ENCODE peak calls at places on chromosomes 6 and 20, in eight cellular contexts. S is gastrocnemius medialis, Y is left lung, B is uterus, E is suprapubic skin, H is adrenal gland, P is transverse colon, T is endodermal cell. Z is an unnamed sample. For H3K4me1 and H3K27me3, the result is how much of the 10 kb centered on the place peaks cover.

GRCh38 chr6:167789358-167789757 is 37.4 kb upstream of the AFDN start:
- DNase-seq in T (no peak), H (peak), E (no peak), S (no peak), B (no peak), Y (no peak), P (no peak), Z (no peak)

GRCh38 chr6:42118162-42119001 is 24.0 kb downstream of the C6orf132 start:
- DNase-seq in B (no peak), H (peak), T (no peak), P (peak), Y (peak), S (peak), E (no peak), Z (no peak)

GRCh38 chr20:45860573-45861011 is 3.2 kb downstream of the ZSWIM3 start:
- DNase-seq in S (no peak), T (no peak), H (no peak), P (no peak), B (no peak), Y (no peak), E (no peak), Z (no peak)

GRCh38 chr20:24836041-24836533 is 113.0 kb upstream of the CST7 start:
- DNase-seq in T (no peak), H (no peak), Y (no peak), P (no peak), S (no peak), E (no peak), B (no peak), Z (no peak)

GRCh38 chr6:149332602-149333311 is 15.2 kb downstream of the TAB2 start:
- DNase-seq in Y (no peak), B (no peak), T (no peak), H (no peak), S (no peak), P (no peak), E (no peak), Z (no peak)

GRCh38 chr6:43496370-43497128 is 13.6 kb downstream of the LRRC73 start:
- DNase-seq in H (peak), S (no peak), E (no peak), B (no peak), P (no peak), T (peak), Y (no peak), Z (no peak)

GRCh38 chr20:25437153-25437581 is 29.7 kb downstream of the GINS1 start:
- DNase-seq in Y (no peak), P (no peak), T (peak), B (no peak), S (no peak), H (no peak), E (no peak), Z (no peak)

GRCh38 chr20:45890077-45890996 is 671 bp downstream of the NEURL2 start:
- DNase-seq in S (peak), E (peak), Y (peak), H (peak), T (peak), P (peak), B (peak), Z (peak)

GRCh38 chr20:31909253-31910070 is 39.0 kb downstream of the TTLL9 start:
- DNase-seq in T (peak), Y (no peak), H (no peak), B (no peak), P (no peak), S (no peak), E (no peak), Z (no peak)

GRCh38 chr6:112296122-112296521 is 41.8 kb upstream of the LAMA4 start:
- DNase-seq in T (peak), H (no peak), Y (no peak), S (no peak), P (no peak), B (no peak), E (no peak), Z (no peak)

GRCh38 chr6:121780325-121781313 is 345.2 kb downstream of the GJA1 start:
- DNase-seq in E (peak), T (peak), Y (peak), B (peak), P (no peak), S (peak), H (peak), Z (peak)

GRCh38 chr6:23655502-23655901 is 470.5 kb upstream of the NRSN1 start:
- DNase-seq in S (no peak), P (no peak), T (no peak), B (no peak), H (no peak), Y (no peak), E (no peak), Z (no peak)

GRCh38 chr20:24149881-24150307 is 161.3 kb upstream of the GGTLC1 start:
- DNase-seq in S (no peak), P (no peak), Y (no peak), T (peak), E (no peak), H (peak), B (no peak), Z (no peak)

GRCh38 chr20:63441777-63442493 is 30.5 kb downstream of the KCNQ2 start:
- DNase-seq in H (peak), E (no peak), S (no peak), P (peak), B (no peak), T (peak), Y (no peak), Z (no peak)

GRCh38 chr6:15283986-15284361 is 38.1 kb downstream of the JARID2 start:
- DNase-seq in B (no peak), S (no peak), P (no peak), Y (no peak), E (no peak), H (no peak), T (no peak), Z (no peak)

GRCh38 chr6:159968295-159969203 is at the start of gene IGF2R:
- DNase-seq in B (peak), S (peak), P (peak), H (peak), E (peak), T (peak), Y (peak), Z (peak)

GRCh38 chr20:35497780-35498189 is 31.7 kb downstream of the C20orf173 start:
- DNase-seq in Y (no peak), B (peak), E (no peak), P (peak), H (no peak), T (no peak), S (peak), Z (peak)

GRCh38 chr6:156731436-156731835 is 45.7 kb upstream of the ARID1B start:
- DNase-seq in E (no peak), P (no peak), T (no peak), B (no peak), Y (no peak), S (no peak), H (no peak), Z (no peak)

GRCh38 chr20:60966766-60967165 is 285.3 kb upstream of the CDH4 start:
- DNase-seq in B (no peak), E (no peak), Y (no peak), H (no peak), T (peak), P (no peak), S (no peak), Z (no peak)

GRCh38 chr6:72031471-72031870 is 145.1 kb downstream of the RIMS1 start:
- DNase-seq in H (no peak), P (no peak), Y (no peak), B (no peak), S (no peak), E (no peak), T (no peak), Z (no peak)

DNA sequence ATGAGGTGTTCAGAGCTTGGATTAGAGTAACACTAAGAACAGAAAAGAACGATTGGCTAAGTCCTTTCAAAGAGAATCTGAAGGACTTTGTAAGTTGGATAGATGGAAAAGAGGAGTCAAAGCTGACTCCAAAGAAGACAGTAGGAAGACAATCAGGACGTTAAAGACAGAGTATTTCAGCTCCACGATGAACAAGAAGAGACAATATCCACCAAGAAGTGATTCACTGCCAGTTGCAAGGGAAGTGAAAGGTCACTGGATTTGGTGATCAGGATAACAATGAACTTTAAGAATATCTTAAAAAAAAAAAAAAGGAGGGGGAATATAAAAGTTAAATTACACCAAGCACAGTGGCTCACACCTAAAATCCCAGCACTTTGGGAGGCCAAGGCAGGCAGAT is 17.9 kb downstream of the REPS1 start:
- DNase-seq in S (no peak), T (no peak), H (no peak), Y (no peak), P (no peak), E (no peak), B (no peak), Z (no peak)
- H3K4me1 ChIP-seq in S (under half), T (under half), H (under half), Y (half or more), P (under half), E (half or more), B (under half), Z (under half)

GRCh38 chr6:152571089-152571488 is 66.1 kb downstream of the SYNE1 start:
- DNase-seq in E (no peak), B (no peak), S (no peak), P (no peak), H (no peak), T (no peak), Y (no peak), Z (no peak)
- H3K27ac ChIP-seq in E (no peak), B (no peak), S (no peak), P (no peak), H (no peak), T (no peak), Y (no peak), Z (peak)

DNA sequence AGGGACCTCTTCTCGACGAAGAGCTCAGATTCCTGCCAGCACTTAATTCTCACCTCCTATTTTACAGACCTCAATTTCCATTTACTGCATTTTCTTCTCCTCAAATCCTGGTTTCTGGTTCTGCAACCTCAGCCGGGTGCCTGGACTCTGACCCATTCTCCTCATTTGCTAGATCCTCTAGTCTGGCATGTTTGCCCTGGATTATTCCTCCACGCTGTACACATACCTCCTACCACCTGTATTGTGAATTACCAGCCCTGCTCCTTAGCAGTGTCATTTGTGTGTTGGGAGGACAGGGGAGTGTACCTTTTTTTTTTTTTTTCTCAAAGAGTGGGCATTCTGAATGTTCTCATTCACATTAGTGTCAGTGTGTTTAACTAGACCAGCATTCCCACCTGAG is 204.4 kb downstream of the ZMYND8 start:
- DNase-seq in P (no peak), E (no peak), B (no peak), S (no peak), T (no peak), H (no peak), Y (no peak), Z (no peak)
- H3K27me3 ChIP-seq in P (under half), E (under half), B (under half), S (under half), T (under half), H (under half), Y (under half), Z (under half)

GRCh38 chr6:132085731-132086130 is 134.6 kb upstream of the CCN2 start:
- DNase-seq in H (no peak), T (no peak), B (no peak), P (no peak), E (no peak), Y (no peak), S (no peak), Z (no peak)

GRCh38 chr6:132087391-132087790 is 136.2 kb upstream of the CCN2 start:
- DNase-seq in E (no peak), P (no peak), H (no peak), Y (no peak), S (no peak), T (no peak), B (no peak), Z (no peak)

GRCh38 chr6:132082421-132082820 is 131.2 kb upstream of the CCN2 start:
- DNase-seq in T (no peak), P (no peak), B (no peak), S (no peak), H (no peak), Y (no peak), E (no peak), Z (no peak)

GRCh38 chr6:132088150-132088549 is 137.0 kb upstream of the CCN2 start:
- DNase-seq in B (no peak), T (no peak), Y (no peak), H (no peak), E (no peak), P (no peak), S (no peak), Z (no peak)

DNA sequence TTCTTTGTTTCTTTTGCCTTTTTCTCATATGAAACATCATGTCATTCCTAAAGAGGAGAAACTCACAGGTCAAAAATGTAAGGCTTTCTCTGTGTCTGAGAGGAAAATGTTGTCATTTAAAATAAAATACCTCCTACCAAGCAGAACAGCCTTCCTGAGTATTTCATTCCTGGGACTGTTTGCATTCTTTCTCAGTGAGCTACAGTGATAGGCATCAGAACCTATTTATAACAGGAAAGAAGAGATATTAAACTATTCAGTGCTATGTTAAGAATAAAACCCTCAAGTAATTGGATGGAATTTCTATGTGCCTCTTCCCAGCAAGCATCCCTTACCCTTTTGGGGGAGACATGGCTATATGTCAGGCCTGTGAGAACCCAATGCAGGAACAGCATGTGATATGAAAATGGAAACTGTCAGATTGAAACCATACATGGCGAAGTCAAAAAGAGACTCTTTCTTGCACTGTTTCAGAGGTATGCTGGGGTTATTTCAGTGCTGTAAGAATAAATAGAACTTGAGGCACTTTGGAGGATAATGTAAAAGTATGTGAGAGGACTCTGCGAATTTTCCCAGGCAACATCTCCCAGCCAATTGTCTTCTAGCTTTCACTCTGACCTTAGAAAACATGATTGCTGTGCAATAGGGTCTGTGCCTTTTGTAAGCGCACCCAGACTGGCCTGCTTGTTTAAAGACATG is 133.8 kb upstream of the CCN2 start:
- DNase-seq in P (no peak), B (no peak), Y (no peak), T (no peak), S (no peak), E (no peak), H (no peak), Z (no peak)
- H3K4me1 ChIP-seq in P (under half), B (under half), Y (under half), T (under half), S (under half), E (under half), H (under half), Z (under half)

DNA sequence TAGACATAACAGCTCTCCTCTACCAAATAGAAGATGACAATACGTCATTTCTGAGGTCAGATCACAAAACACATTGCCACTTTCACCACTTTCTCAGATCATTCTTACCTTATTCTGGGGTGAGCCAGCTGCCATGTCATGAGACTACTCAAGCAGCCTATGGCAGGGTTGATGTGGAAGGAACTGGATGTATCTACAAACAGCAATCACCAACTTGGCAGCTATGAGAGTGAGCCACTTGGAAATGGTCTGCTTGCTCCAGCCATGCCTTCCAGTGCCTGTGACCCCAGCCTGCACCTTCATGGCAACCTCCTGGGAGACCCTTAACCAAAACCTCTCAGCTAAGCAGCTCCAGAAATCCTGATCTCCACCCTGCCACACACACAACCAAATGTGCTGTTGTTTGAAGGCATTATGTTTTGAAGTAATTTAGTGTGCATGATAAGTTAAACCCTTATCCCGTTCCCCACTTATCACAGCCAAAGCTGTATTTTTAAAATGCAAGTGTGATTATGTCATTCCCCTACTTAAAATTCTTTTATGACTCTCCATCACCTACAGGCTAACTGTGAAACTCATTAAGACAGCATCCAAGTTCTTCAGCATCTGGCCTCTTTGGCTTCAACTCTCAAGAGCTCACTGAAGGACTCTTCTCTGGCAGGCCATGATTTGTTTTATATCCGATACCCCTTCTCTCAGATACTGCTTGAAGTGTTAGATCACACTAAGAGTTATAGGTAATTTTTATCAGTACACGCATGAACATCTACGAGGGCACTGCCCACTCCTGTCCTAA is 150.6 kb downstream of the LY86 start:
- DNase-seq in T (no peak), S (no peak), H (no peak), E (no peak), B (no peak), Y (no peak), P (no peak), Z (no peak)
- H3K27ac ChIP-seq in T (no peak), S (no peak), H (no peak), E (no peak), B (no peak), Y (no peak), P (no peak), Z (no peak)

GRCh38 chr20:19588731-19589130 is 169.3 kb upstream of the RIN2 start:
- DNase-seq in Y (no peak), T (no peak), E (no peak), H (no peak), S (no peak), P (no peak), B (peak), Z (peak)
- H3K27me3 ChIP-seq in Y (under half), T (under half), E (under half), H (under half), S (under half), P (under half), B (under half), Z (under half)

GRCh38 chr20:3164043-3164762 is 4.5 kb upstream of the FASTKD5 start:
- DNase-seq in Y (no peak), S (no peak), T (no peak), H (peak), E (no peak), B (no peak), P (no peak), Z (no peak)
- H3K4me1 ChIP-seq in Y (under half), S (under half), T (under half), H (under half), E (under half), B (under half), P (under half), Z (under half)

DNA sequence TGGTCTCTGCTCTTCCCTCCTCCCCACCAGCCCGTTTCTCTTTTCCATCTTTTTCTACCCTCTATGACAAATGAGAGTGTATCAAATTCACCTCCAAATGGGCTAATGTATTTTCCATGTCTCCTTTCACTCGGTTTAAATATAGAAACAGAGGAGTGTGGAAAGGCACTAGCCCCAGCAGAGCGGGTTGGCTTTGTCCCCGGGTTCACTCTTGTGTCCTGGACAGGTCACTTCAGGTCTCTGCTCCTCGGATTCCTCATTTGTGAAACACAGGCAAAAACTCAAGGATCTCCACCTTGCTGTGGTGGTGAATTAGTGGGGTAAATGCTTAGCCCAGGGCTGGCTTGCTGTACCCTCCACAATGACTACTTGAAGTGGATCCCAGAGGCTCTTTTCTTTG is 293.1 kb downstream of the THBS2 start:
- DNase-seq in S (no peak), Y (no peak), P (no peak), E (no peak), H (no peak), T (no peak), B (no peak), Z (no peak)
- H3K27ac ChIP-seq in S (no peak), Y (no peak), P (peak), E (no peak), H (no peak), T (no peak), B (peak), Z (no peak)

DNA sequence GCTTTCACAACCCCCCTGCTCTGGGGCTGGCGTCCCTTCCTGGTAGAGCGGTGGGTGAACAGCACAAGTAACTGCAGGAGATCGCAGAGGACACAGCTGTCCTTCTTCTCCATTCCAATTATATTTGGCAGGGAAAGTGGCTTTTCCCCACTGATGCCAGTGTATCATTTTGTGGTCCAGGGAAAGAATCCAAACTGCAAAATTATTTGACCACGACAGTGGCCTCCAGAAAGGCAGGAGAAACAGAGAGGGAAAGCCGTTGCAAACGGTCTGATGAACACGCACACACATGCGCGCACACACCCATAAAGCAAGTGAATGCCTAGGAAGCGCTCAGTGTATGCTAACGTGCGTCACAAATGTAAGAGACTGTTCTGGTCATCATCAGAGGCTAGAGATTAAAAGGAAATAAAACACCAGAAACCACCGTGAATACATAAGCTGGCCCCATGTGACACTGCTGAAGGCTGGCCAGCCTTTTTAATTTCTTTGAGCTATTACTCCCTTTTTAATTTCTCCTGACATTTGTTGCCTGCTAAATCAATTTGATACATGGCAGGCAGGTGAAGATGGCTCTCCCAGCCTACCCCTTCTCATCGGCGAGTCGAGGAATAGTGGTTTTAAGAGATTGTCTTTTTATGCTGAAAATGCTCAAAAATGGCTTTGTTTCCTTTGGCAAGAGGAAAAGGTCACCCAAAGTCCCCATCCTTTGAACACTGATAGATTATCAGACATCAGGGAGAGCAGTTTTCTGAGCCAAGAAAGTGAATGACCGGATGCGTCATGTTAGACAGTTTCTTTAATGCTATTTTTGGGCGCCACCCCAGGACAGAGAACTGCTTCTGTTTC is 54.2 kb downstream of the NPEPL1 start:
- DNase-seq in T (peak), P (no peak), S (no peak), E (no peak), B (no peak), Y (no peak), H (no peak), Z (no peak)
- H3K27me3 ChIP-seq in T (under half), P (under half), S (under half), E (half or more), B (under half), Y (under half), H (under half), Z (under half)

Z was measured in ovary.